ENCODE peak calls at places on chromosome X, in four cellular contexts. U, M, G and H are unnamed samples.

GRCh38 chrX:56882581-56882980 is 112.8 kb downstream of the SPIN3 start:
- DNase-seq in U (no peak), M (no peak), G (no peak), H (no peak)

GRCh38 chrX:107449490-107450175 is at the start of gene FRMPD3:
- DNase-seq in U (no peak), M (no peak), G (no peak), H (no peak)

GRCh38 chrX:105880491-105880890 is 58.2 kb downstream of the NRK start:
- DNase-seq in U (no peak), M (no peak), G (no peak), H (no peak)

GRCh38 chrX:103276581-103277002 is at the start of gene TCEAL5:
- DNase-seq in U (no peak), M (peak; percentile 30), G (no peak), H (peak; percentile 35)

GRCh38 chrX:23821847-23822246 is 38.9 kb downstream of the SAT1 start:
- DNase-seq in U (no peak), M (no peak), G (no peak), H (no peak)

GRCh38 chrX:28847423-28847822 is 260.2 kb downstream of the IL1RAPL1 start:
- DNase-seq in U (no peak), M (no peak), G (peak; percentile 72), H (no peak)

GRCh38 chrX:13008851-13009250 is 33.9 kb downstream of the TMSB4X start:
- DNase-seq in U (no peak), M (no peak), G (no peak), H (no peak)

GRCh38 chrX:12956704-12957541 is 18.0 kb upstream of the TMSB4X start:
- DNase-seq in U (no peak), M (no peak), G (peak; percentile 61), H (no peak)

GRCh38 chrX:134258202-134258601 is 21.2 kb downstream of the CCDC160 start:
- DNase-seq in U (no peak), M (no peak), G (no peak), H (no peak)

GRCh38 chrX:50154429-50154828 is 46.4 kb downstream of the AKAP4 start:
- DNase-seq in U (no peak), M (no peak), G (no peak), H (no peak)

GRCh38 chrX:22053486-22053885 is 21.4 kb downstream of the PHEX start:
- DNase-seq in U (no peak), M (no peak), G (no peak), H (no peak)

GRCh38 chrX:49262603-49263002 is 1.9 kb downstream of the FOXP3 start:
- DNase-seq in U (no peak), M (no peak), G (no peak), H (no peak)

GRCh38 chrX:41153453-41153852 is 68.2 kb downstream of the USP9X start:
- DNase-seq in U (no peak), M (no peak), G (no peak), H (no peak)

GRCh38 chrX:153474718-153475117 is 4.3 kb upstream of the HAUS7 start:
- DNase-seq in U (peak; percentile 68), M (peak; percentile 82), G (peak; percentile 50), H (peak; percentile 79)

GRCh38 chrX:140389331-140389730 is 115.5 kb downstream of the SOX3 start:
- DNase-seq in U (no peak), M (no peak), G (no peak), H (no peak)

GRCh38 chrX:52923781-52924241 is 26.7 kb downstream of the FAM156B start:
- DNase-seq in U (peak; percentile 40), M (peak; percentile 64), G (peak; percentile 53), H (no peak)

GRCh38 chrX:104359124-104359523 is 104.4 kb upstream of the ESX1 start:
- DNase-seq in U (no peak), M (no peak), G (no peak), H (no peak)

GRCh38 chrX:40108959-40109287 is 11.2 kb upstream of the BCOR start:
- DNase-seq in U (peak; percentile 83), M (peak; percentile 91), G (peak; percentile 63), H (peak; percentile 82)
- H3K4me3 ChIP-seq in U (no peak overlapping the region), M (peak overlapping the region; percentile 67), G (peak overlapping the region; percentile 57), H (peak overlapping the region; percentile 32)

GRCh38 chrX:679161-679979 is 48.8 kb downstream of the SHOX start:
- DNase-seq in U (no peak), M (no peak), G (no peak), H (no peak)

GRCh38 chrX:680062-680461 is 49.5 kb downstream of the SHOX start:
- DNase-seq in U (no peak), M (no peak), G (no peak), H (no peak)

GRCh38 chrX:675896-676295 is 45.3 kb downstream of the SHOX start:
- DNase-seq in U (no peak), M (no peak), G (no peak), H (no peak)

GRCh38 chrX:675279-675886 is 44.8 kb downstream of the SHOX start:
- DNase-seq in U (no peak), M (no peak), G (no peak), H (no peak)

DNA sequence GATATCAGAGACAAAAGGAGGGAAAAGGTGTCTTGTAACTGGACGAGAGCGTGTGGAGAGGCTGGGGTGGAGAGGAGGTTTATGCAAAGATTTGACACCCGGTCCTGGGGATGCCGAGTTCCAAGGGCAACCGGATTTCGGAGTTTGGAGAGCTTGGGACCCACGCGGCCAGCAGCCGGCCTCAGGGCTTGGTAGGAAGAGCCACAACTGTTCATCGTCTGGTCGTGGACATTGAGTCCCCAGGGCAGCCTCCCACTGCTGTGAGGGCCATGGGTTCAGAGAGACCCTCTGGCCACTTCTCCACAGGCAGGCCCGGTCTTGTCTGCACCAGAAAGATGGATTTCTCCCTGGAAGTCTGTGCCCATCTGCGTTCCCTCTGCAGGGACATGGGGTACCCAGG is 46.8 kb downstream of the SHOX start:
- DNase-seq in U (no peak), M (no peak), G (no peak), H (no peak)
- H3K27ac ChIP-seq in U (no peak overlapping the region), M (no peak overlapping the region), G (no peak overlapping the region), H (no peak overlapping the region)

GRCh38 chrX:18887821-18888205 is 96.1 kb downstream of the PHKA2 start:
- DNase-seq in U (no peak), M (no peak), G (no peak), H (no peak)

GRCh38 chrX:18888281-18888680 is 95.6 kb downstream of the PHKA2 start:
- DNase-seq in U (peak; percentile 17), M (no peak), G (no peak), H (no peak)

GRCh38 chrX:18886344-18887161 is 97.4 kb downstream of the PHKA2 start:
- DNase-seq in U (peak; percentile 86), M (peak; percentile 90), G (peak; percentile 26), H (peak; percentile 76)

GRCh38 chrX:18886005-18886343 is 97.9 kb downstream of the PHKA2 start:
- DNase-seq in U (no peak), M (no peak), G (no peak), H (no peak)

DNA sequence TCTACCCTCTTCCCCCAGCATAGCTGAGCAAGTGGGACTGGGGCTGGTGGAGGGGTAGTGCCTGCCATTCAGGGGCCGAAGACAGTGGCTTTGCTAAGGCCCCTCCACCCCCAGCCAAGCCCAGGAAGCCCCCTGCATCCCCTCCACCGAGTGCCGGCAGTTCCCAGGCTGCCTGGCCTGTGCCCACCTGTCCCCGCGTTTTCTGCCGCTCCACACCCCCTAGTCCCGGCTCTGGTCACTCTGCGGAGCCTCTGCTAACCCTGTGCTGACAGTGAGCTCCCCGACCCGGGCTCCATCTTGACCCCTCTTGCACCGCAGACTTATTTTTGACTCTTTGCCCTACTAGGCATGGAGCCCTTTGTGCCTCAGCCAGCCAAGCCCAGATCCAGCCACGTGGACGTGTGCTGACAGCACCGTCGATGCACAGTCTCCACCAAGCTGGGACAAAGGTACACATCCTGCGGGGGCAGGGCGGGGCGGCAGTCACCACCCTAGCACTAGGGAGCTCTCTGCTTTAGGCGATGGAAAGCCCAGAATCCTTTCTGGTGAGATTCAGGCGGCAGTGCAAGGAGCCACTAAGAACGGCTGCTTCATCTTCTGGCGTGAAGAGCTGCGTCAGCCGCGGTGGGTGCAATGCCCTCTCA is 96.6 kb downstream of the PHKA2 start:
- DNase-seq in U (peak; percentile 28), M (peak; percentile 72), G (no peak), H (no peak)
- H3K4me3 ChIP-seq in U (no peak overlapping the region), M (peak overlapping the region; percentile 51), G (no peak overlapping the region), H (peak overlapping the region; percentile 15)

DNA sequence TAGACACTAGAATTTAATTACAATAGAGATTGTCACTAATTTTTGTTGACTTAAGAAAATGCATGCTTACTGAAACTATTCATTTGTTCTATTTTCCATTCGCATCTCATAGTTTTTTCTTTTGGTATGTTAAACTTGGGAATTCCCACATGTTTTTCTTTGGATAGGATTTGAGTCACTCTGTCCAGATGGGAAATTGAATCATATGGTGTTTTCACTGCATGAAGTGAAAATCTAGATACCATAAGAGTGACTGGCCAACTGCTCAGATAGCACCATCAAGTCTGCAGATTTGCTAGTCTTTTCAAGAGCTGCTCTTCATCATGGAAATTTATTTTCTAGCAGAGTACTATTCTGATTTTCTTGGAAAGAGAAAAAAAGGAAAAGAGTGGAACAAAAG is 172.6 kb downstream of the FAM47B start:
- DNase-seq in U (no peak), M (no peak), G (peak; percentile 57), H (no peak)
- H3K27ac ChIP-seq in U (no peak overlapping the region), M (no peak overlapping the region), G (peak overlapping the region; percentile 47), H (no peak overlapping the region)

GRCh38 chrX:110211340-110211739 is 106.5 kb downstream of the AMMECR1 start:
- DNase-seq in U (no peak), M (no peak), G (no peak), H (no peak)

GRCh38 chrX:110208092-110208491 is 109.8 kb downstream of the AMMECR1 start:
- DNase-seq in U (no peak), M (no peak), G (no peak), H (no peak)

GRCh38 chrX:110213183-110213582 is 104.7 kb downstream of the AMMECR1 start:
- DNase-seq in U (no peak), M (no peak), G (no peak), H (no peak)

GRCh38 chrX:110212299-110212698 is 105.6 kb downstream of the AMMECR1 start:
- DNase-seq in U (no peak), M (no peak), G (no peak), H (no peak)

DNA sequence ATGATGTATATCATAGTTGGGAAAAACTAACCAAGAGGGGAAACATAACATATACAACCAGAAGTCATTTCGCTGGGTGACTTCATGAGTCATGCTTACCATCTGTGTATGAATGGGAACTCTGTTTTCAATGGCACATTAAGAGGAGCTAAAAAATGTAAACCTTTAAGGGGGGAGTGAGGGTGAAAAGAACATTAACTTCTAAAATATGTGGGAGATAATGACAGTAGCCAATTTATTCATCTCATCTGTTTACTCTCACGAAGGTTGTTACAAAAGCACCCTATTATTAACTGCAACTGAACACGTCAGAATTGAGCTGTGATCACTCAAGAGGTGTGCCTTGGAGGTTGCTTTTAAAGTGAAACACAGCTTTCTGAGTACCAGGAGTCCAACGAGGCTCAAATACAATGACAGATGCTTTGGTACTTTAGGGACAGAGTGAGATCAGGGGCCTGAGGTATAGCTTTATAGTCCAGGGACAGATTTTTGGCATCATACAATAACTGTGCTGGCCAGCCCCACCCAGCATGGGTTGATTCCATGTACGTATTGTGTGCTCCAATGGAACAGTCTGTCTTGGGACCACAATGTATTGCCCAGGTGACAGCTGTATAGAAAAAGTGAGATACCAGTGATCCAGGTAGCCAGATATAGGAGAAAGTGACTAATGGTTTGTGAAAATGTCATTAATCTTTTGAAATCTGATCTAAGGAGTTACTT is 107.3 kb downstream of the AMMECR1 start:
- DNase-seq in U (no peak), M (no peak), G (peak; percentile 86), H (no peak)
- H3K4me3 ChIP-seq in U (no peak overlapping the region), M (no peak overlapping the region), G (no peak overlapping the region), H (no peak overlapping the region)